ENCODE peak calls at places on chromosomes 1 and 21, in nine cellular contexts. One of them, this sample, is unnamed.

GRCh38 chr21:38910390-38911008 is 104.8 kb downstream of the ETS2 start:
- DNase-seq in effector memory CD4-positive, alpha-beta T cell: no peak
- DNase-seq in CD8-positive, alpha-beta memory T cell: no peak
- DNase-seq in GM23248: no peak
- DNase-seq in NCI-H1436 treated with DMSO at 0.1 percent for 48 hours: peak
- DNase-seq in stimulated activated CD4-positive, alpha-beta T cell treated with anti-CD3 and anti-CD28 coated beads, TNF-alpha, amount 100 ng/mL, for 4 hours: no peak
- DNase-seq in Caki2: peak
- DNase-seq in T follicular helper cell: no peak
- DNase-seq in AG09309: no peak
- DNase-seq in this sample: no peak

GRCh38 chr1:204213668-204214662 is at the start of gene GOLT1A:
- DNase-seq in effector memory CD4-positive, alpha-beta T cell: no peak
- DNase-seq in CD8-positive, alpha-beta memory T cell: peak
- DNase-seq in GM23248: peak
- DNase-seq in NCI-H1436 treated with DMSO at 0.1 percent for 48 hours: no peak
- DNase-seq in stimulated activated CD4-positive, alpha-beta T cell treated with anti-CD3 and anti-CD28 coated beads, TNF-alpha, amount 100 ng/mL, for 4 hours: peak
- DNase-seq in Caki2: peak
- DNase-seq in T follicular helper cell: no peak
- DNase-seq in AG09309: peak
- DNase-seq in this sample: no peak

GRCh38 chr1:74463301-74463988 is 49.0 kb downstream of the LRRC53 start:
- DNase-seq in effector memory CD4-positive, alpha-beta T cell: no peak
- DNase-seq in CD8-positive, alpha-beta memory T cell: no peak
- DNase-seq in GM23248: peak
- DNase-seq in NCI-H1436 treated with DMSO at 0.1 percent for 48 hours: no peak
- DNase-seq in stimulated activated CD4-positive, alpha-beta T cell treated with anti-CD3 and anti-CD28 coated beads, TNF-alpha, amount 100 ng/mL, for 4 hours: no peak
- DNase-seq in Caki2: no peak
- DNase-seq in T follicular helper cell: no peak
- DNase-seq in AG09309: peak
- DNase-seq in this sample: no peak

GRCh38 chr1:183450086-183450485 is 22.2 kb upstream of the SMG7 start:
- DNase-seq in effector memory CD4-positive, alpha-beta T cell: no peak
- DNase-seq in CD8-positive, alpha-beta memory T cell: no peak
- DNase-seq in GM23248: no peak
- DNase-seq in NCI-H1436 treated with DMSO at 0.1 percent for 48 hours: no peak
- DNase-seq in stimulated activated CD4-positive, alpha-beta T cell treated with anti-CD3 and anti-CD28 coated beads, TNF-alpha, amount 100 ng/mL, for 4 hours: no peak
- DNase-seq in Caki2: no peak
- DNase-seq in T follicular helper cell: no peak
- DNase-seq in AG09309: no peak
- DNase-seq in this sample: no peak

GRCh38 chr1:38589036-38589435 is 270.5 kb downstream of the RRAGC start:
- DNase-seq in effector memory CD4-positive, alpha-beta T cell: no peak
- DNase-seq in CD8-positive, alpha-beta memory T cell: no peak
- DNase-seq in GM23248: peak
- DNase-seq in NCI-H1436 treated with DMSO at 0.1 percent for 48 hours: no peak
- DNase-seq in stimulated activated CD4-positive, alpha-beta T cell treated with anti-CD3 and anti-CD28 coated beads, TNF-alpha, amount 100 ng/mL, for 4 hours: no peak
- DNase-seq in Caki2: no peak
- DNase-seq in T follicular helper cell: no peak
- DNase-seq in AG09309: no peak
- DNase-seq in this sample: no peak

GRCh38 chr1:115507256-115507589 is 134.5 kb upstream of the VANGL1 start:
- DNase-seq in effector memory CD4-positive, alpha-beta T cell: no peak
- DNase-seq in CD8-positive, alpha-beta memory T cell: no peak
- DNase-seq in GM23248: peak
- DNase-seq in NCI-H1436 treated with DMSO at 0.1 percent for 48 hours: no peak
- DNase-seq in stimulated activated CD4-positive, alpha-beta T cell treated with anti-CD3 and anti-CD28 coated beads, TNF-alpha, amount 100 ng/mL, for 4 hours: no peak
- DNase-seq in Caki2: peak
- DNase-seq in T follicular helper cell: no peak
- DNase-seq in AG09309: no peak
- DNase-seq in this sample: no peak

GRCh38 chr21:37566790-37567725 is 200.5 kb downstream of the DYRK1A start:
- DNase-seq in effector memory CD4-positive, alpha-beta T cell: no peak
- DNase-seq in CD8-positive, alpha-beta memory T cell: no peak
- DNase-seq in GM23248: no peak
- DNase-seq in NCI-H1436 treated with DMSO at 0.1 percent for 48 hours: no peak
- DNase-seq in stimulated activated CD4-positive, alpha-beta T cell treated with anti-CD3 and anti-CD28 coated beads, TNF-alpha, amount 100 ng/mL, for 4 hours: no peak
- DNase-seq in Caki2: no peak
- DNase-seq in T follicular helper cell: no peak
- DNase-seq in AG09309: no peak
- DNase-seq in this sample: no peak

GRCh38 chr1:37096523-37096922 is 62.2 kb upstream of the GRIK3 start:
- DNase-seq in effector memory CD4-positive, alpha-beta T cell: no peak
- DNase-seq in CD8-positive, alpha-beta memory T cell: no peak
- DNase-seq in GM23248: no peak
- DNase-seq in NCI-H1436 treated with DMSO at 0.1 percent for 48 hours: no peak
- DNase-seq in stimulated activated CD4-positive, alpha-beta T cell treated with anti-CD3 and anti-CD28 coated beads, TNF-alpha, amount 100 ng/mL, for 4 hours: no peak
- DNase-seq in Caki2: peak
- DNase-seq in T follicular helper cell: no peak
- DNase-seq in AG09309: no peak
- DNase-seq in this sample: no peak

GRCh38 chr21:42397291-42398129 is 1.7 kb upstream of the TMPRSS3 start:
- DNase-seq in effector memory CD4-positive, alpha-beta T cell: no peak
- DNase-seq in CD8-positive, alpha-beta memory T cell: no peak
- DNase-seq in GM23248: no peak
- DNase-seq in NCI-H1436 treated with DMSO at 0.1 percent for 48 hours: peak
- DNase-seq in stimulated activated CD4-positive, alpha-beta T cell treated with anti-CD3 and anti-CD28 coated beads, TNF-alpha, amount 100 ng/mL, for 4 hours: no peak
- DNase-seq in Caki2: no peak
- DNase-seq in T follicular helper cell: no peak
- DNase-seq in AG09309: no peak
- DNase-seq in this sample: no peak

GRCh38 chr1:30234091-30234490 is 489.3 kb downstream of the MATN1 start:
- DNase-seq in effector memory CD4-positive, alpha-beta T cell: no peak
- DNase-seq in CD8-positive, alpha-beta memory T cell: no peak
- DNase-seq in GM23248: no peak
- DNase-seq in NCI-H1436 treated with DMSO at 0.1 percent for 48 hours: no peak
- DNase-seq in stimulated activated CD4-positive, alpha-beta T cell treated with anti-CD3 and anti-CD28 coated beads, TNF-alpha, amount 100 ng/mL, for 4 hours: no peak
- DNase-seq in Caki2: no peak
- DNase-seq in T follicular helper cell: no peak
- DNase-seq in AG09309: no peak
- DNase-seq in this sample: no peak

GRCh38 chr1:12435639-12436344 is 182.2 kb downstream of the DHRS3 start:
- DNase-seq in effector memory CD4-positive, alpha-beta T cell: no peak
- DNase-seq in CD8-positive, alpha-beta memory T cell: no peak
- DNase-seq in GM23248: no peak
- DNase-seq in NCI-H1436 treated with DMSO at 0.1 percent for 48 hours: no peak
- DNase-seq in stimulated activated CD4-positive, alpha-beta T cell treated with anti-CD3 and anti-CD28 coated beads, TNF-alpha, amount 100 ng/mL, for 4 hours: no peak
- DNase-seq in Caki2: no peak
- DNase-seq in T follicular helper cell: no peak
- DNase-seq in AG09309: no peak
- DNase-seq in this sample: peak

GRCh38 chr1:209222826-209223225 is 360.7 kb upstream of the CAMK1G start:
- DNase-seq in effector memory CD4-positive, alpha-beta T cell: no peak
- DNase-seq in CD8-positive, alpha-beta memory T cell: no peak
- DNase-seq in GM23248: no peak
- DNase-seq in NCI-H1436 treated with DMSO at 0.1 percent for 48 hours: no peak
- DNase-seq in stimulated activated CD4-positive, alpha-beta T cell treated with anti-CD3 and anti-CD28 coated beads, TNF-alpha, amount 100 ng/mL, for 4 hours: no peak
- DNase-seq in Caki2: no peak
- DNase-seq in T follicular helper cell: no peak
- DNase-seq in AG09309: no peak
- DNase-seq in this sample: no peak

GRCh38 chr1:909861-910310 is 13.8 kb upstream of the SAMD11 start:
- DNase-seq in effector memory CD4-positive, alpha-beta T cell: no peak
- DNase-seq in CD8-positive, alpha-beta memory T cell: no peak
- DNase-seq in GM23248: peak
- DNase-seq in NCI-H1436 treated with DMSO at 0.1 percent for 48 hours: no peak
- DNase-seq in stimulated activated CD4-positive, alpha-beta T cell treated with anti-CD3 and anti-CD28 coated beads, TNF-alpha, amount 100 ng/mL, for 4 hours: no peak
- DNase-seq in Caki2: no peak
- DNase-seq in T follicular helper cell: no peak
- DNase-seq in AG09309: no peak
- DNase-seq in this sample: no peak

GRCh38 chr1:202162049-202162417 is 1.6 kb upstream of the PTPN7 start:
- DNase-seq in effector memory CD4-positive, alpha-beta T cell: peak
- DNase-seq in CD8-positive, alpha-beta memory T cell: peak
- DNase-seq in GM23248: no peak
- DNase-seq in NCI-H1436 treated with DMSO at 0.1 percent for 48 hours: no peak
- DNase-seq in stimulated activated CD4-positive, alpha-beta T cell treated with anti-CD3 and anti-CD28 coated beads, TNF-alpha, amount 100 ng/mL, for 4 hours: no peak
- DNase-seq in Caki2: no peak
- DNase-seq in T follicular helper cell: no peak
- DNase-seq in AG09309: no peak
- DNase-seq in this sample: peak

GRCh38 chr21:40011371-40011770 is 144.1 kb downstream of the PCP4 start:
- DNase-seq in effector memory CD4-positive, alpha-beta T cell: no peak
- DNase-seq in CD8-positive, alpha-beta memory T cell: no peak
- DNase-seq in GM23248: no peak
- DNase-seq in NCI-H1436 treated with DMSO at 0.1 percent for 48 hours: no peak
- DNase-seq in stimulated activated CD4-positive, alpha-beta T cell treated with anti-CD3 and anti-CD28 coated beads, TNF-alpha, amount 100 ng/mL, for 4 hours: no peak
- DNase-seq in Caki2: no peak
- DNase-seq in T follicular helper cell: no peak
- DNase-seq in AG09309: no peak
- DNase-seq in this sample: no peak

GRCh38 chr21:44727757-44728156 is 16.4 kb upstream of the TSPEAR start:
- DNase-seq in effector memory CD4-positive, alpha-beta T cell: no peak
- DNase-seq in CD8-positive, alpha-beta memory T cell: no peak
- DNase-seq in GM23248: no peak
- DNase-seq in NCI-H1436 treated with DMSO at 0.1 percent for 48 hours: no peak
- DNase-seq in stimulated activated CD4-positive, alpha-beta T cell treated with anti-CD3 and anti-CD28 coated beads, TNF-alpha, amount 100 ng/mL, for 4 hours: no peak
- DNase-seq in Caki2: no peak
- DNase-seq in T follicular helper cell: no peak
- DNase-seq in AG09309: no peak
- DNase-seq in this sample: no peak

GRCh38 chr1:27967106-27967883 is 7.5 kb downstream of the XKR8 start:
- DNase-seq in effector memory CD4-positive, alpha-beta T cell: no peak
- DNase-seq in CD8-positive, alpha-beta memory T cell: no peak
- DNase-seq in GM23248: no peak
- DNase-seq in NCI-H1436 treated with DMSO at 0.1 percent for 48 hours: no peak
- DNase-seq in stimulated activated CD4-positive, alpha-beta T cell treated with anti-CD3 and anti-CD28 coated beads, TNF-alpha, amount 100 ng/mL, for 4 hours: no peak
- DNase-seq in Caki2: no peak
- DNase-seq in T follicular helper cell: no peak
- DNase-seq in AG09309: no peak
- DNase-seq in this sample: no peak

GRCh38 chr1:152869808-152870419 is 8.2 kb upstream of the SMCP start:
- DNase-seq in effector memory CD4-positive, alpha-beta T cell: no peak
- DNase-seq in CD8-positive, alpha-beta memory T cell: peak
- DNase-seq in GM23248: peak
- DNase-seq in NCI-H1436 treated with DMSO at 0.1 percent for 48 hours: no peak
- DNase-seq in stimulated activated CD4-positive, alpha-beta T cell treated with anti-CD3 and anti-CD28 coated beads, TNF-alpha, amount 100 ng/mL, for 4 hours: peak
- DNase-seq in Caki2: peak
- DNase-seq in T follicular helper cell: peak
- DNase-seq in AG09309: peak
- DNase-seq in this sample: peak

GRCh38 chr21:44653656-44654575 is 543 bp downstream of the KRTAP12-4 start:
- DNase-seq in effector memory CD4-positive, alpha-beta T cell: peak
- DNase-seq in CD8-positive, alpha-beta memory T cell: peak
- DNase-seq in GM23248: no peak
- DNase-seq in NCI-H1436 treated with DMSO at 0.1 percent for 48 hours: no peak
- DNase-seq in stimulated activated CD4-positive, alpha-beta T cell treated with anti-CD3 and anti-CD28 coated beads, TNF-alpha, amount 100 ng/mL, for 4 hours: peak
- DNase-seq in Caki2: no peak
- DNase-seq in T follicular helper cell: peak
- DNase-seq in AG09309: no peak
- DNase-seq in this sample: peak

GRCh38 chr1:8816306-8816705 is 1.1 kb downstream of the RERE start:
- DNase-seq in effector memory CD4-positive, alpha-beta T cell: no peak
- DNase-seq in CD8-positive, alpha-beta memory T cell: no peak
- DNase-seq in GM23248: peak
- DNase-seq in NCI-H1436 treated with DMSO at 0.1 percent for 48 hours: no peak
- DNase-seq in stimulated activated CD4-positive, alpha-beta T cell treated with anti-CD3 and anti-CD28 coated beads, TNF-alpha, amount 100 ng/mL, for 4 hours: no peak
- DNase-seq in Caki2: no peak
- DNase-seq in T follicular helper cell: no peak
- DNase-seq in AG09309: no peak
- DNase-seq in this sample: no peak

GRCh38 chr1:36520771-36521420 is 38.2 kb upstream of the CSF3R start:
- DNase-seq in effector memory CD4-positive, alpha-beta T cell: no peak
- DNase-seq in CD8-positive, alpha-beta memory T cell: no peak
- DNase-seq in GM23248: no peak
- DNase-seq in NCI-H1436 treated with DMSO at 0.1 percent for 48 hours: peak
- DNase-seq in stimulated activated CD4-positive, alpha-beta T cell treated with anti-CD3 and anti-CD28 coated beads, TNF-alpha, amount 100 ng/mL, for 4 hours: no peak
- DNase-seq in Caki2: no peak
- DNase-seq in T follicular helper cell: no peak
- DNase-seq in AG09309: no peak
- DNase-seq in this sample: no peak

GRCh38 chr1:79928901-79929300 is 922.4 kb upstream of the ADGRL4 start:
- DNase-seq in effector memory CD4-positive, alpha-beta T cell: no peak
- DNase-seq in CD8-positive, alpha-beta memory T cell: no peak
- DNase-seq in GM23248: no peak
- DNase-seq in NCI-H1436 treated with DMSO at 0.1 percent for 48 hours: no peak
- DNase-seq in stimulated activated CD4-positive, alpha-beta T cell treated with anti-CD3 and anti-CD28 coated beads, TNF-alpha, amount 100 ng/mL, for 4 hours: no peak
- DNase-seq in Caki2: no peak
- DNase-seq in T follicular helper cell: no peak
- DNase-seq in AG09309: no peak
- DNase-seq in this sample: no peak

GRCh38 chr1:189226779-189227178 is 1250.9 kb downstream of the BRINP3 start:
- DNase-seq in effector memory CD4-positive, alpha-beta T cell: no peak
- DNase-seq in CD8-positive, alpha-beta memory T cell: no peak
- DNase-seq in GM23248: no peak
- DNase-seq in NCI-H1436 treated with DMSO at 0.1 percent for 48 hours: no peak
- DNase-seq in stimulated activated CD4-positive, alpha-beta T cell treated with anti-CD3 and anti-CD28 coated beads, TNF-alpha, amount 100 ng/mL, for 4 hours: no peak
- DNase-seq in Caki2: no peak
- DNase-seq in T follicular helper cell: no peak
- DNase-seq in AG09309: no peak
- DNase-seq in this sample: no peak

GRCh38 chr1:98101364-98101763 is 180.5 kb upstream of the DPYD start:
- DNase-seq in effector memory CD4-positive, alpha-beta T cell: no peak
- DNase-seq in CD8-positive, alpha-beta memory T cell: no peak
- DNase-seq in GM23248: no peak
- DNase-seq in NCI-H1436 treated with DMSO at 0.1 percent for 48 hours: no peak
- DNase-seq in stimulated activated CD4-positive, alpha-beta T cell treated with anti-CD3 and anti-CD28 coated beads, TNF-alpha, amount 100 ng/mL, for 4 hours: no peak
- DNase-seq in Caki2: no peak
- DNase-seq in T follicular helper cell: no peak
- DNase-seq in AG09309: no peak
- DNase-seq in this sample: no peak

GRCh38 chr1:206925116-206925736 is 3.5 kb upstream of the FCMR start:
- DNase-seq in effector memory CD4-positive, alpha-beta T cell: peak
- DNase-seq in CD8-positive, alpha-beta memory T cell: peak
- DNase-seq in GM23248: peak
- DNase-seq in NCI-H1436 treated with DMSO at 0.1 percent for 48 hours: no peak
- DNase-seq in stimulated activated CD4-positive, alpha-beta T cell treated with anti-CD3 and anti-CD28 coated beads, TNF-alpha, amount 100 ng/mL, for 4 hours: no peak
- DNase-seq in Caki2: no peak
- DNase-seq in T follicular helper cell: peak
- DNase-seq in AG09309: no peak
- DNase-seq in this sample: peak

GRCh38 chr1:109876617-109877319 is 33.9 kb upstream of the CSF1 start:
- DNase-seq in effector memory CD4-positive, alpha-beta T cell: no peak
- DNase-seq in CD8-positive, alpha-beta memory T cell: no peak
- DNase-seq in GM23248: peak
- DNase-seq in NCI-H1436 treated with DMSO at 0.1 percent for 48 hours: no peak
- DNase-seq in stimulated activated CD4-positive, alpha-beta T cell treated with anti-CD3 and anti-CD28 coated beads, TNF-alpha, amount 100 ng/mL, for 4 hours: no peak
- DNase-seq in Caki2: no peak
- DNase-seq in T follicular helper cell: no peak
- DNase-seq in AG09309: peak
- DNase-seq in this sample: no peak

GRCh38 chr1:64471724-64472276 is 1.9 kb downstream of the CACHD1 start:
- DNase-seq in effector memory CD4-positive, alpha-beta T cell: no peak
- DNase-seq in CD8-positive, alpha-beta memory T cell: no peak
- DNase-seq in GM23248: peak
- DNase-seq in NCI-H1436 treated with DMSO at 0.1 percent for 48 hours: no peak
- DNase-seq in stimulated activated CD4-positive, alpha-beta T cell treated with anti-CD3 and anti-CD28 coated beads, TNF-alpha, amount 100 ng/mL, for 4 hours: no peak
- DNase-seq in Caki2: no peak
- DNase-seq in T follicular helper cell: no peak
- DNase-seq in AG09309: no peak
- DNase-seq in this sample: no peak

GRCh38 chr21:35257413-35257812 is 208.3 kb upstream of the RUNX1 start:
- DNase-seq in effector memory CD4-positive, alpha-beta T cell: no peak
- DNase-seq in CD8-positive, alpha-beta memory T cell: no peak
- DNase-seq in GM23248: peak
- DNase-seq in NCI-H1436 treated with DMSO at 0.1 percent for 48 hours: no peak
- DNase-seq in stimulated activated CD4-positive, alpha-beta T cell treated with anti-CD3 and anti-CD28 coated beads, TNF-alpha, amount 100 ng/mL, for 4 hours: no peak
- DNase-seq in Caki2: peak
- DNase-seq in T follicular helper cell: no peak
- DNase-seq in AG09309: peak
- DNase-seq in this sample: no peak

GRCh38 chr1:12770620-12771019 is 2.9 kb upstream of the PRAMEF12 start:
- DNase-seq in effector memory CD4-positive, alpha-beta T cell: no peak
- DNase-seq in CD8-positive, alpha-beta memory T cell: no peak
- DNase-seq in GM23248: no peak
- DNase-seq in NCI-H1436 treated with DMSO at 0.1 percent for 48 hours: no peak
- DNase-seq in stimulated activated CD4-positive, alpha-beta T cell treated with anti-CD3 and anti-CD28 coated beads, TNF-alpha, amount 100 ng/mL, for 4 hours: no peak
- DNase-seq in Caki2: no peak
- DNase-seq in T follicular helper cell: no peak
- DNase-seq in AG09309: no peak
- DNase-seq in this sample: no peak

GRCh38 chr1:66434096-66434495 is 99.9 kb upstream of the SGIP1 start:
- DNase-seq in effector memory CD4-positive, alpha-beta T cell: no peak
- DNase-seq in CD8-positive, alpha-beta memory T cell: no peak
- DNase-seq in GM23248: peak
- DNase-seq in NCI-H1436 treated with DMSO at 0.1 percent for 48 hours: no peak
- DNase-seq in stimulated activated CD4-positive, alpha-beta T cell treated with anti-CD3 and anti-CD28 coated beads, TNF-alpha, amount 100 ng/mL, for 4 hours: no peak
- DNase-seq in Caki2: no peak
- DNase-seq in T follicular helper cell: no peak
- DNase-seq in AG09309: peak
- DNase-seq in this sample: no peak

GRCh38 chr1:89815611-89816010 is 5.2 kb upstream of the LRRC8D start:
- DNase-seq in effector memory CD4-positive, alpha-beta T cell: no peak
- DNase-seq in CD8-positive, alpha-beta memory T cell: no peak
- DNase-seq in GM23248: no peak
- DNase-seq in NCI-H1436 treated with DMSO at 0.1 percent for 48 hours: no peak
- DNase-seq in stimulated activated CD4-positive, alpha-beta T cell treated with anti-CD3 and anti-CD28 coated beads, TNF-alpha, amount 100 ng/mL, for 4 hours: no peak
- DNase-seq in Caki2: no peak
- DNase-seq in T follicular helper cell: no peak
- DNase-seq in AG09309: no peak
- DNase-seq in this sample: no peak